ENCODE peak calls at places on chromosomes 7 and 10, in four cellular contexts. F is HepG2, Q is K562, C is SK-N-SH. S is an unnamed sample.

GRCh38 chr7:36670585-36671431 is 53.5 kb downstream of the AOAH start:
- DNase-seq in F (peak; percentile 42), Q (peak; percentile 73), C (peak; percentile 70), S (peak; percentile 73)

GRCh38 chr7:127905491-127906330 is 125.5 kb downstream of the LRRC4 start:
- DNase-seq in F (peak; percentile 78), Q (no peak), C (no peak), S (no peak)

GRCh38 chr7:79462334-79462733 is 8.9 kb upstream of the MAGI2 start:
- DNase-seq in F (no peak), Q (no peak), C (no peak), S (no peak)

GRCh38 chr7:131943616-131944015 is 387.2 kb upstream of the PODXL start:
- DNase-seq in F (no peak), Q (no peak), C (no peak), S (no peak)

GRCh38 chr7:98287486-98287959 is 6.0 kb downstream of the BRI3 start:
- DNase-seq in F (peak; percentile 11), Q (no peak), C (no peak), S (no peak)

GRCh38 chr7:134365341-134366054 is 48.8 kb upstream of the SLC35B4 start:
- DNase-seq in F (no peak), Q (peak; percentile 28), C (no peak), S (no peak)

GRCh38 chr7:127943541-127944521 is 87.4 kb downstream of the LRRC4 start:
- DNase-seq in F (no peak), Q (no peak), C (peak; percentile 22), S (no peak)

GRCh38 chr10:33661580-33662269 is 327.3 kb upstream of the NRP1 start:
- DNase-seq in F (peak; percentile 41), Q (no peak), C (peak; percentile 14), S (no peak)

GRCh38 chr10:24465899-24466615 is 257.1 kb downstream of the KIAA1217 start:
- DNase-seq in F (peak; percentile 92), Q (no peak), C (no peak), S (no peak)

GRCh38 chr10:125092564-125093031 is 67.8 kb downstream of the CTBP2 start:
- DNase-seq in F (no peak), Q (no peak), C (no peak), S (no peak)

GRCh38 chr10:61464461-61465215 is 11.5 kb upstream of the TMEM26 start:
- DNase-seq in F (no peak), Q (no peak), C (no peak), S (no peak)

GRCh38 chr10:82288461-82288881 is 413.5 kb downstream of the NRG3 start:
- DNase-seq in F (no peak), Q (no peak), C (no peak), S (no peak)

GRCh38 chr10:76942556-76943416 is 694.8 kb downstream of the KCNMA1 start:
- DNase-seq in F (no peak), Q (no peak), C (peak; percentile 37), S (no peak)

GRCh38 chr10:126905776-126906703 is 812 bp downstream of the DOCK1 start:
- DNase-seq in F (peak; percentile 41), Q (no peak), C (peak; percentile 83), S (peak; percentile 56)

DNA sequence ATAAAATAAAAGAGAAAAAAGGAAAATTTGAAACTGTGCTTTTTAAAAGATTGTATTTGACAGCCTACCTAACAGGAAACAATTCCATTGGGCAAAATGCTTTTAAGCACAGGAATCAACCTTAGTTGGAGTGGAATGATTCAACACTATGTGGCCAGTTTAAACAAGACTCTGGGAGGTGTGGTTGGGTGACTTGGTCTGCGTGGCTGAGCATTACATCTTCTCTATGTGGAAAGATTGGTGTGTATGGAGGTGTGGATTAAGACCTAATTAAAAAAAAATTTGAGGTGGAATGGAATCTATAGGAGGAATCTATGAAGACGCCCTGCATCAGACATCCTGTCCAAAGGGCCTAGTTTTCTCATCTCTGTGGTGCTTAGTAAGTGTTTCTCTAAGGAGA is 140.8 kb downstream of the TYW1 start:
- DNase-seq in F (no peak), Q (no peak), C (no peak), S (no peak)
- TF ChIP-seq FOXM1 in F (no peak), Q (no peak), C (no peak), S (no peak)

GRCh38 chr7:135801877-135802276 is 53.3 kb upstream of the FAM180A start:
- DNase-seq in F (no peak), Q (no peak), C (no peak), S (no peak)

GRCh38 chr7:135800560-135800959 is 51.9 kb upstream of the FAM180A start:
- DNase-seq in F (no peak), Q (peak; percentile 26), C (no peak), S (peak; percentile 35)

GRCh38 chr7:135801045-135801693 is 52.6 kb upstream of the FAM180A start:
- DNase-seq in F (peak; percentile 65), Q (peak; percentile 81), C (peak; percentile 73), S (peak; percentile 83)

GRCh38 chr7:135802697-135803096 is 54.1 kb upstream of the FAM180A start:
- DNase-seq in F (no peak), Q (no peak), C (no peak), S (no peak)

GRCh38 chr7:135803143-135803542 is 54.5 kb upstream of the FAM180A start:
- DNase-seq in F (no peak), Q (peak; percentile 56), C (no peak), S (no peak)
- TF ChIP-seq FOXM1 in F (no peak), Q (no peak), C (no peak), S (no peak)

GRCh38 chr10:22712959-22713852 is 1.2 kb downstream of the PIP4K2A start:
- DNase-seq in F (peak; percentile 29), Q (peak; percentile 46), C (peak; percentile 71), S (peak; percentile 50)
- TF ChIP-seq FOXM1 in F (no peak), Q (no peak), C (no peak), S (no peak)

GRCh38 chr7:66549466-66549865 is 79.2 kb upstream of the KCTD7 start:
- DNase-seq in F (no peak), Q (no peak), C (no peak), S (no peak)
- TF ChIP-seq FOXM1 in F (no peak), Q (no peak), C (no peak), S (no peak)